ENCODE peak calls at places on chromosomes 7 and 10, in four cellular contexts. Y is HepG2, C is H1, O is K562. D is an unnamed sample.

GRCh38 chr7:71019703-71020102 is 112.2 kb upstream of the GALNT17 start:
- DNase-seq in Y (no peak), O (no peak), C (no peak), D (no peak)

GRCh38 chr10:4242561-4243035 is 457.6 kb upstream of the KLF6 start:
- DNase-seq in C (no peak), Y (no peak), O (no peak), D (no peak)

GRCh38 chr10:18683427-18683826 is 24.2 kb downstream of the ARL5B start:
- DNase-seq in C (no peak), O (no peak), Y (no peak), D (no peak)

GRCh38 chr10:121313119-121313858 is 285.0 kb downstream of the FGFR2 start:
- DNase-seq in C (no peak), Y (no peak), O (no peak), D (no peak)

GRCh38 chr7:95322396-95322795 is 1.9 kb downstream of the PON1 start:
- DNase-seq in O (no peak), C (no peak), Y (no peak), D (no peak)

GRCh38 chr10:129605986-129606518 is 139.0 kb downstream of the MGMT start:
- DNase-seq in O (no peak), C (no peak), Y (no peak), D (peak)

GRCh38 chr10:49689882-49690510 is 10.5 kb downstream of the C10orf53 start:
- DNase-seq in C (peak), Y (no peak), O (no peak), D (no peak)

GRCh38 chr10:6203331-6204062 is 765 bp downstream of the PFKFB3 start:
- DNase-seq in Y (no peak), O (peak), C (no peak), D (no peak)

GRCh38 chr7:21107101-21107500 is 320.4 kb upstream of the SP8 start:
- DNase-seq in O (no peak), C (no peak), Y (no peak), D (no peak)

GRCh38 chr7:35241884-35242283 is 12.0 kb downstream of the TBX20 start:
- DNase-seq in C (no peak), O (no peak), Y (no peak), D (no peak)

GRCh38 chr7:138000081-138000701 is 1.7 kb downstream of the CREB3L2 start:
- DNase-seq in Y (peak), C (no peak), O (peak), D (no peak)

GRCh38 chr7:74119831-74120230 is 36.2 kb downstream of the LIMK1 start:
- DNase-seq in C (no peak), Y (no peak), O (no peak), D (no peak)

GRCh38 chr7:91348686-91349085 is 84.5 kb downstream of the FZD1 start:
- DNase-seq in Y (no peak), O (no peak), C (no peak), D (no peak)

DNA sequence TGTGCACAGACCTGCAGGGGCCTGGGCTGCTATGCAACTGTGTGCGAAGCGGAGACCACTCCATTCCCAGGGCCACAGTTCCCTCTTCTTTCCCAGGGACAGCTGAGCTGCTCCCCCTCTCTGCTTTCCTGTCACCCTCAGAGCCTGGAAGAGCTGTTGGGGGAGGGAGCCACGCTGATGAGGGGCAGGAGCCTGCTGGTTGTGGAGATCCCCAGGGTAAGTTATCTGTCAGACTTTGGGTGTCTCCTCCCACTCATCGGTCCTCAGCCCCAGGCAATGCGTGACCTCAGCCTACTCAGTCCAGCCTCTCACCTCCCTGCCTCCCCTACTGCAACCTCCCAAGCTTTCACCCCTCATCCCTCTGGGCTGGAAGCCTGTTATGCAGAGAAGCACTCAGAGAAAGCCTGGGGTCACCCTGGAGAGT is 53.5 kb downstream of the ZNF467 start:
- DNase-seq in Y (no peak), O (peak), C (no peak), D (no peak)
- TF ChIP-seq HDAC6 in Y (no peak), O (no peak), C (no peak), D (no peak)

GRCh38 chr10:97028126-97028831 is 157.5 kb downstream of the SLIT1 start:
- DNase-seq in O (no peak), C (no peak), Y (no peak), D (no peak)

GRCh38 chr10:97024181-97025073 is 161.3 kb downstream of the SLIT1 start:
- DNase-seq in Y (no peak), O (no peak), C (no peak), D (peak)

GRCh38 chr10:97028832-97029178 is 157.0 kb downstream of the SLIT1 start:
- DNase-seq in C (no peak), O (no peak), Y (no peak), D (no peak)

GRCh38 chr10:97023401-97024180 is 162.2 kb downstream of the SLIT1 start:
- DNase-seq in O (no peak), Y (no peak), C (no peak), D (no peak)

GRCh38 chr10:97025613-97026242 is 160.0 kb downstream of the SLIT1 start:
- DNase-seq in Y (peak), C (no peak), O (peak), D (peak)
- TF ChIP-seq HDAC6 in Y (no peak), C (no peak), O (no peak), D (no peak)

GRCh38 chr10:12819071-12819470 is 182.4 kb downstream of the CCDC3 start:
- DNase-seq in O (no peak), Y (no peak), C (no peak), D (no peak)
- TF ChIP-seq HDAC6 in O (no peak), Y (no peak), C (no peak), D (no peak)

GRCh38 chr7:106178593-106179134 is 66.6 kb upstream of the SYPL1 start:
- DNase-seq in Y (peak), C (no peak), O (no peak), D (no peak)
- TF ChIP-seq HDAC6 in Y (no peak), C (no peak), O (no peak), D (no peak)

DNA sequence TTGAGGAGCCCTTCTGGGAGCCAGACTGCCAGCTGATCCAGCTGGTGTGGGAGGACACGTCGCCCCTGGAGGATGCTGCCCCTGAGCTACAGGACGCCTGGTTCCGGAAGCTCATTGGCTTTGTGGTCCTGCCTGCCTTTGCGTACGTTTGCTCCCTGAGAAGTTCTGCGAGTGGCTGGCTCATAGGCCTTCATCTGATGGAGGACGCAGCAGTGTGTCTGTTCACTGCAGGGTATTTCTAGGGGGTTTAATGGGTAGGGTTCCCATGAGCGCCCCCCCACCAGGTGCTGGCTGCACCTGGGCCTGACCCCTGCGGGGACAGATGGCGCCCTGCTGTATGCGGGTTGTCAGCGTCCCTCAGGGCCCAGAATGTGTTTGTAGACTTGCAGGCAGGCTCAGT is 5.0 kb downstream of the PAOX start:
- DNase-seq in Y (no peak), O (no peak), C (no peak), D (no peak)
- TF ChIP-seq HDAC6 in Y (no peak), O (no peak), C (no peak), D (no peak)

DNA sequence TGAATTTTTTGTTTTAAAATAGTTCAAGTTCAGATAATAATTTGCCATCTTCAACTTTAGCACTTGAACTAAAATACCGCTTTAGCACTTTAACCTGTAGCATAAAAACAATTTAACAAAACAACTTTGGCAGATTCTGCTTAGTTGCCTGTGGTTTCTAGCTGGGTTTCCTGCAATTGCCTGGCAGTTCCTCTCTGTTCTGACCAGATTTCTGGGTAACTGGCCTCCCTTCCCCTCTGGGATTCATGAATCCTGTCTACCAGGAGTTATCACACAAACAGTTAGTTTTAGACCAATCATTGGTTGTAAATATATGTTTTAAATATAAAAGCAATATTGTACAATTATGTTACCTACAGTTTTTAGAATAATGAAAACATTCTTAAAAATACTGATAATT is 89.8 kb upstream of the HDAC9 start:
- DNase-seq in O (no peak), Y (no peak), C (no peak), D (no peak)
- TF ChIP-seq HDAC6 in O (no peak), Y (no peak), C (no peak), D (no peak)

GRCh38 chr7:390761-391410 is 100.9 kb downstream of the FOXL3 start:
- DNase-seq in C (no peak), Y (no peak), O (no peak), D (no peak)

GRCh38 chr7:389911-390601 is 100.1 kb downstream of the FOXL3 start:
- DNase-seq in C (no peak), Y (no peak), O (no peak), D (no peak)

GRCh38 chr7:391961-392524 is 102.1 kb downstream of the FOXL3 start:
- DNase-seq in O (peak), Y (no peak), C (no peak), D (no peak)

GRCh38 chr7:392822-393221 is 102.9 kb downstream of the FOXL3 start:
- DNase-seq in Y (no peak), C (no peak), O (no peak), D (no peak)

GRCh38 chr7:391411-391951 is 101.5 kb downstream of the FOXL3 start:
- DNase-seq in C (no peak), Y (no peak), O (no peak), D (no peak)
- TF ChIP-seq HDAC6 in C (no peak), Y (no peak), O (no peak), D (no peak)